ENCODE peak calls at places on chromosomes 4 and X, in ten cellular contexts. I is esophagus squamous epithelium; X is GM23338; H is mesenchymal stem cell; B is GM23248; V is right lobe of liver; W is CD8-positive, alpha-beta T cell; F is OCI-LY7; L is tibial nerve; Q is BE2C. Y is an unnamed sample.

GRCh38 chr4:25702848-25703247 is 47.2 kb downstream of the SLC34A2 start:
- DNase-seq in H (no peak), B (peak; percentile 81), X (no peak), W (no peak), I (no peak), V (no peak), L (no peak), F (no peak), Q (no peak), Y (no peak)

GRCh38 chr4:105978684-105979296 is 83.5 kb downstream of the NPNT start:
- DNase-seq in L (no peak), Q (peak; percentile 72), B (peak; percentile 85), F (no peak), W (no peak), V (no peak), X (no peak), H (peak; percentile 85), I (no peak), Y (no peak)

GRCh38 chrX:129534816-129535578 is 5.1 kb upstream of the OCRL start:
- DNase-seq in L (no peak), I (no peak), Q (no peak), F (no peak), H (peak; percentile 19), X (no peak), V (no peak), B (peak; percentile 70), W (no peak), Y (peak; percentile 91)

GRCh38 chr4:182695009-182695408 is 222.2 kb downstream of the DCTD start:
- DNase-seq in X (no peak), F (no peak), I (no peak), W (no peak), Q (no peak), B (no peak), L (no peak), H (no peak), V (no peak), Y (no peak)

GRCh38 chr4:134624365-134624764 is 422.8 kb upstream of the PABPC4L start:
- DNase-seq in X (peak; percentile 53), I (no peak), H (no peak), F (no peak), L (no peak), Q (no peak), V (no peak), W (no peak), B (no peak), Y (no peak)

GRCh38 chrX:43718081-43718480 is 62.0 kb downstream of the MAOA start:
- DNase-seq in X (no peak), B (no peak), F (no peak), I (no peak), V (no peak), W (no peak), H (no peak), L (no peak), Q (no peak), Y (no peak)

GRCh38 chrX:133527415-133527814 is 112.1 kb upstream of the GPC4 start:
- DNase-seq in H (no peak), W (no peak), Q (no peak), B (no peak), I (no peak), F (no peak), X (peak; percentile 9), V (no peak), L (no peak), Y (no peak)

GRCh38 chrX:109685656-109686078 is 47.4 kb downstream of the ACSL4 start:
- DNase-seq in L (no peak), W (no peak), X (no peak), Q (no peak), V (no peak), F (no peak), B (no peak), I (no peak), H (no peak), Y (no peak)

GRCh38 chr4:11480683-11481082 is 52.0 kb upstream of the HS3ST1 start:
- DNase-seq in F (no peak), B (no peak), Q (no peak), V (no peak), X (no peak), W (peak; percentile 18), H (no peak), L (no peak), I (no peak), Y (no peak)

GRCh38 chrX:24838624-24839023 is 144.9 kb downstream of the POLA1 start:
- DNase-seq in Q (peak; percentile 17), F (peak; percentile 35), B (peak; percentile 27), I (no peak), X (peak; percentile 32), H (peak; percentile 38), V (no peak), L (no peak), W (no peak), Y (no peak)

DNA sequence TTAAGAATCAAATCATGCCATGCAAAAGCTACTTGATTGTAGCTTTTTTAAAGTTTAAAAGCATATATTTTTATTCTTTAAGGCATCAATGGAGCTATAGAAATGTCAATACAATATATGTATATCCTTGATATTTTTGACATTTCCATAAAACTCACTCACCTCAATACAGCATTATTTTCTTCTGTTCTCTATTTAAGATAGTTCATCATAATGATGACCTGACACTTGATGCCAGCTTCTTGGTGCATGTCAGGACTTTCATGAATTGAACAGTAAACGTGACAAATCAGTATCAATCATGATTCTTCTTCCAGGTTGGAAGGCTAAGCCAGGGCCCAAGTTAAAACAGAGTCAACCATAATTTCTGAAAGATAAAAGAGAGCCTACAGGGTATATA is 33.6 kb upstream of the ATP8A1 start:
- DNase-seq in X (no peak), I (no peak), L (no peak), H (no peak), Q (no peak), W (no peak), B (no peak), V (no peak), F (no peak), Y (no peak)
- H3K4me1 ChIP-seq in X (no peaks in the 10 kb centered on the region), I (no peaks in the 10 kb centered on the region), L (no peaks in the 10 kb centered on the region), H (no peaks in the 10 kb centered on the region), Q (no peaks in the 10 kb centered on the region), W (no peaks in the 10 kb centered on the region), B (no peaks in the 10 kb centered on the region), V (no peaks in the 10 kb centered on the region), F (no peaks in the 10 kb centered on the region), Y (no peaks in the 10 kb centered on the region)

DNA sequence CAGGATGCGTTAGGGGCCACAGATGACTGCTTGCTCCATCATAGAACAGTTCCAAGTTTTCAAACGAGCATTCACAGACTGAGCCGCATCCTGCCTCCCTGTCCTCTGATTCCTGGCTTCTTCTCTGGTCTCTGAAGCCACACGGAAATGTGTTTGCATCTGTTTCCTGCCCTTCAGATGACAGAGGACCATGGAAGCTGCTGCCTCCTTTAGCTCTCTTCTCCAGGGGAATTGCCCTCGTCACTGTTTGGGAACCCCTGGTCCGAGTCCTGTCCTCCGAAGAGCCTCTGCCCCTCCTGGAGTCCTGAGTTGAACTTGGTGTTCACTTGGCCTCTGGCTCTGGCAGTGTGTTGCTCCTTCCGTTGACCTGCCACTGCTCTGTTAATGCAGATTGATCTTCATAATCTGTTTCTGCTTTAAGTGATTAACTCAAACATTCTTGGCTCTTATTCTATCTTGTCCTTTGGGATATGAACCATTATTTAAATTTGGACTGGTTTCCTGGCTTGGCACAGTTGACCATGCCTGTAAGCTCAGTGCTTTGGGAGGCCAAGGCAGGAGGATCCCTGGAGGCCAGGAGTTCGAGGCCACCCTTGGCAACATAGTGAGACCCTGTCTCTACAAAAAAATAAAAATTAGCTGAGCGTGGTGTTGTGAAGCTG is 96.0 kb downstream of the PTTG2 start:
- DNase-seq in X (no peak), B (no peak), Q (no peak), I (no peak), F (no peak), L (no peak), H (no peak), V (no peak), W (no peak), Y (no peak)
- H3K36me3 ChIP-seq in X (peaks cover 5% of the 10 kb centered on the region), B (no peaks in the 10 kb centered on the region), Q (no peaks in the 10 kb centered on the region), I (no peaks in the 10 kb centered on the region), F (peaks cover 100% of the 10 kb centered on the region), L (no peaks in the 10 kb centered on the region), H (peaks cover 33% of the 10 kb centered on the region), V (peaks cover 18% of the 10 kb centered on the region), W (peaks cover 21% of the 10 kb centered on the region), Y (peaks cover 14% of the 10 kb centered on the region)

DNA sequence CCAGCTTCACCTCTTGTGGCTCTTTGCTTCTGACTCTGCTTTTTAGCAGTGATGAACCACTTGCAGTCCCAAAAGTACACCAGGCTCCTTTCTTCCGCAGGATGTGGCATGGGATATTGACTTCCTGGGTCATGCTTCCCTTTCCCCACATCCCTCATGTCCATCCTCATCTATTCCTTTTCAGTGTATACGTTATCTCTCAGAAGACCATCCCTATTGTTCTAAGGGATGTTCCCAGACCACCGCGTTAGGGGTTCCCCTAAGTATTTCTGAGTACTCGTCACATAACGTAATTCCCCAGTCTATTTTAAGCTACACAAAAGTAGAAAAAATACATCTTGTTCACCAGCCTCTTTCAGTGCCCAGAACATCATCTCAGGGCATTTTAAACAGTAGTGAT is 71.1 kb upstream of the NLGN4X start:
- DNase-seq in B (no peak), I (no peak), Q (no peak), F (no peak), V (no peak), X (no peak), H (no peak), W (no peak), L (no peak), Y (no peak)
- H3K4me3 ChIP-seq in B (no peak overlapping the region), I (no peak overlapping the region), Q (no peak overlapping the region), F (no peak overlapping the region), V (no peak overlapping the region), X (no peak overlapping the region), H (no peak overlapping the region), W (no peak overlapping the region), L (no peak overlapping the region), Y (no peak overlapping the region)

GRCh38 chr4:185845966-185846365 is 34.0 kb upstream of the SORBS2 start:
- DNase-seq in W (no peak), H (no peak), Q (no peak), I (no peak), L (no peak), F (no peak), X (no peak), V (no peak), B (no peak), Y (no peak)
- H3K4me1 ChIP-seq in W (no peaks in the 10 kb centered on the region), H (peaks cover 4% of the 10 kb centered on the region), Q (peaks cover 11% of the 10 kb centered on the region), I (peaks cover 8% of the 10 kb centered on the region), L (no peaks in the 10 kb centered on the region), F (no peaks in the 10 kb centered on the region), X (peaks cover 26% of the 10 kb centered on the region), V (no peaks in the 10 kb centered on the region), B (peaks cover 23% of the 10 kb centered on the region), Y (peaks cover 15% of the 10 kb centered on the region)

GRCh38 chr4:1180663-1181062 is 8.3 kb upstream of the SPON2 start:
- DNase-seq in W (no peak), B (no peak), X (no peak), I (no peak), Q (no peak), F (no peak), L (no peak), H (no peak), V (no peak), Y (no peak)
- H3K36me3 ChIP-seq in W (no peaks in the 10 kb centered on the region), B (no peaks in the 10 kb centered on the region), X (peaks cover 7% of the 10 kb centered on the region), I (no peaks in the 10 kb centered on the region), Q (no peaks in the 10 kb centered on the region), F (no peaks in the 10 kb centered on the region), L (no peaks in the 10 kb centered on the region), H (no peaks in the 10 kb centered on the region), V (no peaks in the 10 kb centered on the region), Y (no peaks in the 10 kb centered on the region)